ENCODE peak calls at places on chromosome 17, in five cellular contexts. C is heart left ventricle, L is glutamatergic neuron, W is foreskin keratinocyte, S is WTC11. I is an unnamed sample.

GRCh38 chr17:82871776-82872561 is 32.1 kb upstream of the ZNF750 start:
- DNase-seq in C (peak; percentile 55), L (no peak), W (no peak), S (no peak), I (no peak)

GRCh38 chr17:66843606-66844005 is 8.7 kb downstream of the CACNG5 start:
- DNase-seq in C (no peak), L (no peak), W (no peak), S (no peak), I (no peak)

GRCh38 chr17:48724241-48725004 is 1.4 kb downstream of the PRAC2 start:
- DNase-seq in C (peak; percentile 90), L (peak; percentile 92), W (peak; percentile 41), S (peak; percentile 86), I (peak; percentile 77)

GRCh38 chr17:28746611-28747045 is 2.8 kb downstream of the TRAF4 start:
- DNase-seq in C (no peak), L (peak; percentile 82), W (peak; percentile 49), S (peak; percentile 53), I (no peak)

GRCh38 chr17:80789356-80789902 is 202.2 kb upstream of the CHMP6 start:
- DNase-seq in C (no peak), L (no peak), W (peak; percentile 42), S (no peak), I (peak; percentile 65)

GRCh38 chr17:16872836-16873653 is 98.9 kb downstream of the TNFRSF13B start:
- DNase-seq in C (no peak), L (peak; percentile 71), W (no peak), S (peak; percentile 73), I (peak; percentile 73)

GRCh38 chr17:9271989-9272388 is 250.7 kb downstream of the NTN1 start:
- DNase-seq in C (no peak), L (peak; percentile 31), W (no peak), S (no peak), I (no peak)

GRCh38 chr17:52532373-52532772 is 373.9 kb upstream of the CA10 start:
- DNase-seq in C (no peak), L (no peak), W (no peak), S (no peak), I (no peak)

GRCh38 chr17:61463068-61463980 is 11.1 kb downstream of the TBX4 start:
- DNase-seq in C (no peak), L (peak; percentile 53), W (no peak), S (peak; percentile 48), I (no peak)

GRCh38 chr17:52606098-52606497 is 447.6 kb upstream of the CA10 start:
- DNase-seq in C (no peak), L (no peak), W (peak; percentile 40), S (no peak), I (no peak)

GRCh38 chr17:57388326-57388725 is 132.0 kb downstream of the MSI2 start:
- DNase-seq in C (no peak), L (no peak), W (no peak), S (no peak), I (no peak)

GRCh38 chr17:29050176-29050575 is 7.2 kb downstream of the PIPOX start:
- DNase-seq in C (no peak), L (no peak), W (no peak), S (no peak), I (no peak)

GRCh38 chr17:46122486-46122871 is 70.8 kb downstream of the KANSL1 start:
- DNase-seq in C (no peak), L (no peak), W (no peak), S (no peak), I (no peak)

GRCh38 chr17:47846741-47847340 is 4.1 kb downstream of the SP6 start:
- DNase-seq in C (no peak), L (peak; percentile 55), W (no peak), S (peak; percentile 53), I (no peak)

GRCh38 chr17:82870091-82870491 is 30.3 kb upstream of the ZNF750 start:
- DNase-seq in C (peak; percentile 44), L (no peak), W (no peak), S (no peak), I (no peak)

GRCh38 chr17:57406131-57406980 is 150.0 kb downstream of the MSI2 start:
- DNase-seq in C (no peak), L (no peak), W (no peak), S (no peak), I (no peak)

GRCh38 chr17:49315551-49315951 is 46.5 kb downstream of the ZNF652 start:
- DNase-seq in C (no peak), L (peak; percentile 52), W (peak; percentile 77), S (peak; percentile 63), I (peak; percentile 74)

GRCh38 chr17:48754500-48755261 is 26.1 kb upstream of the HOXB13 start:
- DNase-seq in C (no peak), L (no peak), W (no peak), S (peak; percentile 79), I (peak; percentile 8)

GRCh38 chr17:71709271-71709670 is 411.5 kb upstream of the SOX9 start:
- DNase-seq in C (no peak), L (no peak), W (no peak), S (no peak), I (no peak)

GRCh38 chr17:82367724-82368524 is 3.6 kb upstream of the UTS2R start:
- DNase-seq in C (no peak), L (peak; percentile 43), W (no peak), S (peak; percentile 50), I (no peak)

GRCh38 chr17:82272495-82273326 is 789 bp downstream of the CSNK1D start:
- DNase-seq in C (peak; percentile 82), L (peak; percentile 77), W (no peak), S (peak; percentile 50), I (peak; percentile 74)

GRCh38 chr17:80474231-80474932 is 2.0 kb downstream of the NPTX1 start:
- DNase-seq in C (no peak), L (no peak), W (peak; percentile 23), S (no peak), I (no peak)

GRCh38 chr17:58306131-58306951 is 22.3 kb downstream of the TSPOAP1 start:
- DNase-seq in C (no peak), L (peak; percentile 11), W (no peak), S (no peak), I (no peak)

GRCh38 chr17:4914009-4914408 is 11.1 kb upstream of the CHRNE start:
- DNase-seq in C (no peak), L (no peak), W (no peak), S (no peak), I (no peak)

GRCh38 chr17:44965491-44966234 is 2.4 kb downstream of the C1QL1 start:
- DNase-seq in C (no peak), L (no peak), W (no peak), S (no peak), I (no peak)
- TF ChIP-seq CTCF in C (no peak), L (no peak), W (no peak), S (no peak), I (no peak)

DNA sequence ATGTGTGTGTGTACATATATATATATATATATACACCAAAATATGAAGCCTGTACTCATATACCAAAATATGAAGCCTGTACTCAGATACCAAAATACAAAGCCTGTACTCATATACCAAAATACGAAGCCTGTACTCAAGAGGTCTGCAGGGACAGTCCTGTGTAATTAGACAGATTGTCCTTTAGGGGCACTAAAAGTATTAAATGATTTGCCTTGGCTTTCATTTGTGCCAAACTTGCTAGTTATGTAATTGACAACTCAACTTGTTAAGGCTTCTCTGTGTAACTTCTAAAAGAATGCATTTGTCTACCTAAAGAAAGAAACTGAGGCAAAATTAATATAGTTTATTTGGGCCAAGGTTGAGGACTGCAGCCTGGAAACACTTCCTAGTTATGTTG is 30.8 kb upstream of the DHX40 start:
- DNase-seq in C (no peak), L (no peak), W (no peak), S (no peak), I (no peak)
- TF ChIP-seq CTCF in C (no peak), L (no peak), W (peak; percentile 27), S (no peak), I (no peak)

GRCh38 chr17:50688168-50688719 is 19.5 kb downstream of the ANKRD40 start:
- DNase-seq in C (no peak), L (no peak), W (no peak), S (no peak), I (no peak)

GRCh38 chr17:50686494-50687199 is 21.1 kb downstream of the ANKRD40 start:
- DNase-seq in C (no peak), L (no peak), W (peak; percentile 40), S (no peak), I (no peak)

GRCh38 chr17:50689251-50689650 is 18.5 kb downstream of the ANKRD40 start:
- DNase-seq in C (no peak), L (peak; percentile 39), W (no peak), S (no peak), I (no peak)

GRCh38 chr17:50685691-50686493 is 21.8 kb downstream of the ANKRD40 start:
- DNase-seq in C (no peak), L (no peak), W (no peak), S (no peak), I (no peak)

DNA sequence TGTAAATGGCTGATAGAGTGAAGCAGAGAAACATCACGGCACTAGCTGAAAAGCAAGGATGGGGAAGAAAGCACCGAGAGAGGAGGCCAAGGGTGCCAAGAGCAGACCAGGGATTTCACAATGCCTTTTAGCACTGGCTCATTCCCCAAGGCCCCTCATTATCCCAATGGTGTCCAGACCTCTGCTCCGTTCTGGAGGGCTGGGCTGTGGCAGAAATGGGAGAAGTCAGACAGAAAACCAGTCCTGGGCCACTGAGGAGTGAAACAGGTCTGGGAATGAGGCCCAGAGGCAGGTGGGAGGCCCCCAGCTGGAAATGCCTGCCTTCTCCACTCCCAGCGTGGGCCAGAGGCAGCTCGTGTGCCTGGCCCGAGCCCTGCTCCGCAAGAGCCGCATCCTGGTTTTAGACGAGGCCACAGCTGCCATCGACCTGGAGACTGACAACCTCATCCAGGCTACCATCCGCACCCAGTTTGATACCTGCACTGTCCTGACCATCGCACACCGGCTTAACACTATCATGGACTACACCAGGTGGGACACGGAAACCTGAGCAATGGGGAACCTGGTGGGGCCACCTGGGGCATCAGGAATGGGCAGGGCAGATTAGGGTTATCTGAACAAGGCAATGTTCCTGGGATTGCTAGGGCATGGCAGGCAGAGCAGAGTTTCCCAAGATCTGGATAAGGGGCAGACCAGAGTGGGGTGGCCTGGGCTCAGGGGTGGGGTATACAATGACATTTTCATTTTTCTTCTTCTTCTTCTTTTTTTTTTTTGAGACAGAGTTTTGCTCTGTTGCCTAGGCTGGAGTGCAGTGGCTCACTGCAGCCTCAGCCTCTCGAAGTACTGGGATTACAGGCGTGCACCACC is 20.3 kb downstream of the ANKRD40 start:
- DNase-seq in C (no peak), L (no peak), W (no peak), S (peak; percentile 46), I (no peak)
- TF ChIP-seq CTCF in C (no peak), L (no peak), W (no peak), S (no peak), I (no peak)

GRCh38 chr17:68391561-68392268 is 65.6 kb downstream of the WIPI1 start:
- DNase-seq in C (no peak), L (no peak), W (no peak), S (no peak), I (no peak)
- TF ChIP-seq CTCF in C (no peak), L (no peak), W (no peak), S (no peak), I (no peak)

DNA sequence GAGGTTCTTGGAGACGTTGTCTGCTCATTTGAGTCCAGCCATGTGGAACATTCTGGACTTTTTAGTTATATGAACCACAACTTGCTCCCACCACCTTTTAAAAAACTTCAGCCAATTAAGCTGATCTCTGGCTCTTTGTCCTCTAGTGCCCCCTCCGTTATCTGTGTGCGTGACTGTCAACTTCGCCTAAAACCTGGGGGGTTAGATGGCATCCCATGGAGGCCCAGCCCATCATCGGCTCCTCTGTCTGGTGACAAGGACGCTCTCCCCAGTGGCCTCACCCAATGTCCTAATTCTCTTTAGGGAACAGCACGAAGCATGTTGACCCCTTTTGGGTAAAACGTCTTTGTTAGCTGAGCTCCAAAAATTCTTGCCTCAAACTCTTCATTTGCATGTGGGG is 341.0 kb upstream of the TNRC6C start:
- DNase-seq in C (no peak), L (no peak), W (no peak), S (no peak), I (no peak)
- TF ChIP-seq CTCF in C (no peak), L (no peak), W (no peak), S (no peak), I (no peak)